ENCODE peak calls at places on chromosomes 4 and X, in four cellular contexts. F is suprapubic skin, L is body of pancreas, K is astrocyte of the spinal cord. R is an unnamed sample.

GRCh38 chr4:189773909-189774308 is 166.8 kb upstream of the FRG1 start:
- DNase-seq in F (no peak), L (no peak), K (no peak), R (no peak)

GRCh38 chr4:55866290-55866907 is 13.0 kb downstream of the EXOC1 start:
- DNase-seq in F (no peak), L (no peak), K (peak; percentile 95), R (peak; percentile 94)

GRCh38 chr4:76606662-76607265 is 171.7 kb downstream of the SHROOM3 start:
- DNase-seq in F (no peak), L (no peak), K (no peak), R (no peak)

GRCh38 chr4:7698586-7698985 is 241.1 kb downstream of the AFAP1 start:
- DNase-seq in F (no peak), L (no peak), K (no peak), R (no peak)

GRCh38 chr4:176302283-176303275 is 17.2 kb upstream of the SPCS3 start:
- DNase-seq in F (no peak), L (no peak), K (peak; percentile 76), R (peak; percentile 76)

GRCh38 chrX:1386338-1387127 is 5.4 kb downstream of the SLC25A6 start:
- DNase-seq in F (no peak), L (no peak), K (no peak), R (no peak)

GRCh38 chr4:110055014-110055768 is 142.5 kb downstream of the EGF start:
- DNase-seq in F (no peak), L (no peak), K (no peak), R (peak; percentile 18)

GRCh38 chr4:121977251-121978168 is 25.6 kb upstream of the TRPC3 start:
- DNase-seq in F (no peak), L (no peak), K (no peak), R (no peak)

GRCh38 chr4:118751634-118752293 is 66.6 kb downstream of the METTL14 start:
- DNase-seq in F (no peak), L (no peak), K (peak; percentile 80), R (peak; percentile 66)

GRCh38 chr4:15755781-15756180 is 22.3 kb upstream of the CD38 start:
- DNase-seq in F (no peak), L (no peak), K (no peak), R (no peak)

GRCh38 chr4:155639674-155640529 is 26.7 kb upstream of the GUCY1A1 start:
- DNase-seq in F (no peak), L (no peak), K (no peak), R (no peak)

GRCh38 chr4:128917781-128918180 is 108.3 kb downstream of the JADE1 start:
- DNase-seq in F (no peak), L (no peak), K (no peak), R (no peak)

GRCh38 chrX:12080265-12080664 is 58.0 kb upstream of the FRMPD4 start:
- DNase-seq in F (no peak), L (peak; percentile 2), K (peak; percentile 26), R (peak; percentile 69)

GRCh38 chrX:128699716-128700285 is 647.6 kb upstream of the ACTRT1 start:
- DNase-seq in F (no peak), L (no peak), K (no peak), R (no peak)

GRCh38 chrX:69060631-69061408 is 104.4 kb downstream of the PJA1 start:
- DNase-seq in F (no peak), L (peak; percentile 39), K (peak; percentile 34), R (peak; percentile 66)

GRCh38 chrX:65837875-65838549 is 170.6 kb downstream of the MSN start:
- DNase-seq in F (no peak), L (no peak), K (no peak), R (no peak)

GRCh38 chr4:16897991-16898827 is at the start of gene LDB2:
- DNase-seq in F (peak; percentile 83), L (peak; percentile 51), K (peak; percentile 85), R (peak; percentile 86)

GRCh38 chrX:153226344-153227190 is 47.5 kb downstream of the MAGEA1 start:
- DNase-seq in F (no peak), L (peak; percentile 22), K (peak; percentile 5), R (peak; percentile 21)

GRCh38 chr4:173448103-173448502 is 49.2 kb upstream of the SCRG1 start:
- DNase-seq in F (no peak), L (peak; percentile 22), K (no peak), R (peak; percentile 33)

GRCh38 chr4:76002176-76002575 is 5.1 kb downstream of the CXCL9 start:
- DNase-seq in F (no peak), L (no peak), K (no peak), R (peak; percentile 54)

GRCh38 chrX:37871626-37872302 is 24.4 kb upstream of the DYNLT3 start:
- DNase-seq in F (no peak), L (peak; percentile 3), K (peak; percentile 90), R (peak; percentile 79)

GRCh38 chrX:74104356-74105065 is 199.5 kb upstream of the ZCCHC13 start:
- DNase-seq in F (no peak), L (no peak), K (peak; percentile 61), R (no peak)

GRCh38 chrX:123361371-123361770 is 177.3 kb downstream of the GRIA3 start:
- DNase-seq in F (no peak), L (no peak), K (no peak), R (no peak)

GRCh38 chr4:41215969-41216293 is 1.6 kb upstream of the APBB2 start:
- DNase-seq in F (no peak), L (no peak), K (no peak), R (no peak)

GRCh38 chr4:41215155-41215554 is 813 bp upstream of the APBB2 start:
- DNase-seq in F (no peak), L (no peak), K (no peak), R (no peak)

GRCh38 chr4:41217373-41217772 is 3.0 kb upstream of the APBB2 start:
- DNase-seq in F (no peak), L (no peak), K (no peak), R (no peak)

GRCh38 chr4:41217020-41217333 is 2.6 kb upstream of the APBB2 start:
- DNase-seq in F (no peak), L (no peak), K (no peak), R (no peak)

DNA sequence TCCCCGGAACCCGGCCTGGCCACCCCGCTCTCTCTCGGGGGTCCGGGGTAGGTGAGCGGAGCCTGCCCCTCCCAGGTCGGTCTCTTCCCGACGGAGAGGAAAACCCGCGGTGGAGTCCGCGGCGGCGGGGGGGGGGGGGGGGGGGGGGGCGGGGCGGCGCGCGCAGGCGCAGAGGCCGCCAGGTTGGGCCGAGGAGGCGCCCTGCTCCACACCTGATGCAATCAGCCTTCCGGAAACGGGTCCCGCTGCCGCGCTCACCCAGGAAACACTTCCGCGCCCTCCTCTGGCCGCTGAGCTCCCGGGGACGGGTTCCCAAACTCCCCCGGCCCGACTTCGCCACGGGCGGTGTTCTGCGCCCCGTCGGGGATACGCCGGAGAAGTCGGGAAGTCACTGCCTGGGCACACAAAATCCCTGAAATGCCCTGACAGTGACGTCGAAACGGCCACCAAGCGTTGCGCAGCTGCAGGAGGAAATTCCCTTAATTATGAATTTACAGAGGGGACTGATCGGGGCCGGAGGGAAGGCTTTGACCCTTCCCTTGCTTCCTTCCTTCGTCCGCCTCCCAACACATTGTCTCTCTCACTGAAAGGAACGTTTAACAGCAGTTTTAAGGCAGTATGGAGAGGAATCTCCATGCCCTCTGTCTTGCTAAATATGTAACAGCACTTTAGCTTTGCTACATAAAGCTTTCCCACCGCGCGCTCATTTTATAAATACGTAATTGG is 2.1 kb upstream of the APBB2 start:
- DNase-seq in F (peak; percentile 88), L (peak; percentile 90), K (peak; percentile 75), R (peak; percentile 76)
- TF ChIP-seq CTCF in F (peak; percentile 44), L (peak; percentile 61), K (peak; percentile 39), R (peak; percentile 39)

DNA sequence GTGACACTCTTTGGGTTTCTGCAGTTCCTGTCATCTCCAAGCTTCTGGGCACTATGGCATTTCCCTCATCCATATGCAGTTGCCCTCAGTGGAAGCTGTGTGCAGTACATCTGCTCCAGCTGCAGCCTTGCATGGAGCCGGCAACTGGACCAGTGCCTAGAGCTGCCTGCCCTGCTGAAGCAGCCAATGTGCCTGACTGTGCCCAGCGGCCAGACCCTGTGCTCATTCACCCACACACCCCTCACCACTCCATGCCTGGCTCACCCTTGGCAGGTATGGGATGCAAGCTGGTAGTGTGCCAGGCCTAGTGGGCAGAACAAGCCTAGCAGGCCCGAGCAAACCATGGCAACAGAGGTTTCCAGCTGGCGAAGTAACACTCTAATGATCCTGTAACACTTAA is 370.8 kb downstream of the FSTL5 start:
- DNase-seq in F (no peak), L (no peak), K (no peak), R (no peak)
- TF ChIP-seq CTCF in F (no peak), L (no peak), K (no peak), R (no peak)

GRCh38 chrX:19195243-19195610 is 73.0 kb upstream of the ADGRG2 start:
- DNase-seq in F (no peak), L (peak; percentile 3), K (no peak), R (no peak)

GRCh38 chrX:19193584-19193983 is 71.3 kb upstream of the ADGRG2 start:
- DNase-seq in F (no peak), L (no peak), K (no peak), R (no peak)

GRCh38 chrX:19190902-19191301 is 68.6 kb upstream of the ADGRG2 start:
- DNase-seq in F (no peak), L (no peak), K (no peak), R (no peak)

GRCh38 chrX:19198448-19198847 is 76.2 kb upstream of the ADGRG2 start:
- DNase-seq in F (no peak), L (no peak), K (no peak), R (no peak)

DNA sequence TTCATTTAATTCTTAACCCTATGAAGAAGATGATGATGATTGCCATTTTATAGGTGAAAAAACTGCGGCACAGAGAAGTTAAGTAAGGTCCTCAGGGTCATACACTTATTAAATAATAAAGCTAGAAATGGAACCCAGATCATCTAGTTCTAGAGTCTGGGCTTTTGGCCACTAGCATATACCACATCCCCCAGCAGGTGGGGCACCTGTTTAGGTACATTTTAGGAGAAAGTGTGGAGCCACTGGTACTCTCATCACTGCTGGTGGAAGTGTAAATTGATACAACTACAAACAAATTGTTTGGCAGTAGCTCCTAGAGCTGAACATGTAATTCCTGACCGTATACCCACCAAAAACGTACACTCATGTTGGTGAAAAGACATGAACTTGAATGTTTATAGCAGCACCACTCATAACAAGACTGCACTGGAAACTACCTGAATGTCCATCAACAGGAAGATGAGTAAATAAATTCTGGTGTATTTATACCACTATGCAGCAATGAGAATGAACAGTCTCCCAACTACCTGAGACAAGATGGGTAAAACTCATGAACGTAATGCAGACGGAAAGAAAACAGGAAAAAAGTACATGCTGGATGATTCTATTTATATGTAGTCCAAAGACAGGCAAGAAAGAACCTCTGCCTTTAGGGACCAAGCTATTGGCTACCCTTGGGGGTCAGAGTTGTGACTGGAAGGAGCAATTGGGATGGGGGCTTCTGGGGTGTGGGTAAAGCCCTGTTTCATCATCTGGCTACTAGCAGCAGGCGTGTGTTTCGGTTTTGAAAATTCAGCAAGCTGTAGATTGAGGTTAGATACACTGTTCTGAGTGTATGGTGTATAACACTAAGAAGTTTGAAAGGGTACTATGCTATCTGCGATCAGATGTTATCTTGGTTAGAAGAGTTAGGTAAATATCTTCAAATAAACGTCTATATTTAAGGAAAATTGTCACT is 72.3 kb upstream of the ADGRG2 start:
- DNase-seq in F (no peak), L (no peak), K (no peak), R (no peak)
- TF ChIP-seq CTCF in F (no peak), L (no peak), K (no peak), R (no peak)

DNA sequence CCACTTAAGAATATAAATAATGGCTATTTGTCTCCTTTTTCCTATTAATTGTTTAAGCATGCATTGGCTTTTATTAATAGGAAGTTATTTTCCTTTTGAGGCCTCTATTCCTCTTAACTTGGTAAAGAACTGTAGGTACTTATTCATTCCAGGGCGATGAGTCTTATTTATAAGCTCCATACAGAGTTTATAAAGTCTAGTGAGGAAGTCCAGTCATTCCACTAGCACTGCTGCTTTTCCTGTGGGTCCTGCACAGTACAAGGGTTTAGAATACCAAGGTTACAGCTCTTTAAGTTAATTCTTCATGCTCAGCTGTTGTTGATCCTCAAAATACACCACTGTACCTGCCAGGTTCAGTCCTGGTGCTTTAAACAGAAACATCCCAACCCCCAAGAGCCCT is 28.5 kb upstream of the WNK3 start:
- DNase-seq in F (no peak), L (no peak), K (no peak), R (no peak)
- TF ChIP-seq CTCF in F (no peak), L (no peak), K (no peak), R (no peak)

GRCh38 chr4:168218663-168219062 is 99.9 kb downstream of the DDX60 start:
- DNase-seq in F (no peak), L (no peak), K (peak; percentile 60), R (peak; percentile 75)
- TF ChIP-seq CTCF in F (no peak), L (no peak), K (no peak), R (no peak)

R was measured in fibroblast of pulmonary artery.